ENCODE peak calls at places on chromosomes 5 and 9, in ten cellular contexts. E is GM23248; Y is astrocyte; G is MM.1S; U is K562; A is CD8-positive, alpha-beta T cell; X is mammary epithelial cell; O is OCI-LY7; P is A549; N is cardiac muscle cell. F is an unnamed sample.

GRCh38 chr5:133235696-133236426 is 184.0 kb downstream of the HSPA4 start:
- DNase-seq in E (no peak), Y (no peak), G (no peak), U (no peak), A (no peak), X (peak; percentile 42), O (no peak), P (no peak), N (no peak), F (no peak)

GRCh38 chr5:53429706-53430105 is 50.7 kb upstream of the FST start:
- DNase-seq in E (no peak), Y (peak; percentile 65), G (no peak), U (no peak), A (no peak), X (no peak), O (no peak), P (no peak), N (no peak), F (no peak)

GRCh38 chr5:140734354-140734753 is 34.1 kb downstream of the ZMAT2 start:
- DNase-seq in E (peak; percentile 34), Y (no peak), G (no peak), U (peak; percentile 59), A (no peak), X (no peak), O (no peak), P (no peak), N (peak; percentile 18), F (no peak)

GRCh38 chr9:35566417-35566816 is 38.6 kb upstream of the TESK1 start:
- DNase-seq in E (peak; percentile 74), Y (peak; percentile 34), G (no peak), U (no peak), A (no peak), X (no peak), O (no peak), P (no peak), N (no peak), F (no peak)

GRCh38 chr9:129610473-129611301 is 10.2 kb downstream of the C9orf50 start:
- DNase-seq in E (peak; percentile 91), Y (peak; percentile 22), G (peak; percentile 72), U (peak; percentile 76), A (peak; percentile 50), X (peak; percentile 37), O (peak; percentile 80), P (peak; percentile 88), N (peak; percentile 88), F (peak; percentile 72)

GRCh38 chr5:83270311-83270710 is 193.0 kb downstream of the XRCC4 start:
- DNase-seq in E (no peak), Y (no peak), G (no peak), U (no peak), A (no peak), X (no peak), O (no peak), P (no peak), N (no peak), F (no peak)

GRCh38 chr5:145433077-145433476 is 402.1 kb downstream of the PRELID2 start:
- DNase-seq in E (no peak), Y (no peak), G (no peak), U (no peak), A (no peak), X (no peak), O (no peak), P (no peak), N (no peak), F (no peak)

GRCh38 chr9:89175739-89176360 is 2.8 kb downstream of the SHC3 start:
- DNase-seq in E (no peak), Y (peak; percentile 47), G (no peak), U (no peak), A (no peak), X (no peak), O (no peak), P (no peak), N (no peak), F (no peak)

GRCh38 chr5:117999939-118000549 is 988.3 kb downstream of the DTWD2 start:
- DNase-seq in E (no peak), Y (no peak), G (peak; percentile 92), U (no peak), A (no peak), X (no peak), O (no peak), P (no peak), N (no peak), F (no peak)

GRCh38 chr9:129544766-129545165 is 76.1 kb downstream of the C9orf50 start:
- DNase-seq in E (peak; percentile 71), Y (peak; percentile 56), G (no peak), U (no peak), A (no peak), X (no peak), O (no peak), P (no peak), N (no peak), F (no peak)

GRCh38 chr9:22528485-22528884 is 81.9 kb downstream of the DMRTA1 start:
- DNase-seq in E (peak; percentile 67), Y (no peak), G (peak; percentile 25), U (no peak), A (no peak), X (no peak), O (peak; percentile 77), P (no peak), N (peak; percentile 9), F (no peak)

GRCh38 chr5:52743970-52744369 is 43.7 kb upstream of the ITGA1 start:
- DNase-seq in E (peak; percentile 78), Y (peak; percentile 73), G (no peak), U (no peak), A (no peak), X (peak; percentile 37), O (no peak), P (no peak), N (no peak), F (no peak)

GRCh38 chr9:1440276-1440675 is 390.1 kb downstream of the DMRT2 start:
- DNase-seq in E (no peak), Y (no peak), G (no peak), U (no peak), A (no peak), X (no peak), O (no peak), P (no peak), N (no peak), F (no peak)

GRCh38 chr5:69493235-69493925 is 790 bp downstream of the OCLN start:
- DNase-seq in E (peak; percentile 63), Y (peak; percentile 26), G (peak; percentile 26), U (no peak), A (no peak), X (peak; percentile 65), O (no peak), P (peak; percentile 56), N (peak; percentile 39), F (peak; percentile 64)

GRCh38 chr5:107217721-107218130 is 453.0 kb downstream of the EFNA5 start:
- DNase-seq in E (no peak), Y (no peak), G (no peak), U (no peak), A (no peak), X (peak; percentile 90), O (no peak), P (no peak), N (no peak), F (no peak)

GRCh38 chr5:89147026-89147425 is 264.0 kb upstream of the MEF2C start:
- DNase-seq in E (peak; percentile 62), Y (peak; percentile 18), G (no peak), U (no peak), A (no peak), X (peak; percentile 25), O (no peak), P (no peak), N (no peak), F (no peak)

GRCh38 chr5:127080001-127080478 is 6.7 kb upstream of the C5orf63 start:
- DNase-seq in E (peak; percentile 25), Y (no peak), G (no peak), U (no peak), A (no peak), X (peak; percentile 90), O (no peak), P (no peak), N (peak; percentile 36), F (no peak)

GRCh38 chr9:126705767-126706697 is 92.3 kb downstream of the LMX1B start:
- DNase-seq in E (peak; percentile 59), Y (no peak), G (peak; percentile 67), U (peak; percentile 74), A (peak; percentile 58), X (peak; percentile 52), O (peak; percentile 63), P (peak; percentile 79), N (peak; percentile 41), F (peak; percentile 50)
- H3K4me3 ChIP-seq in E (peak overlapping the region; percentile 31), Y (no peak overlapping the region), G (peak overlapping the region; percentile 19), U (no peak overlapping the region), A (peak overlapping the region; percentile 35), X (no peak overlapping the region), O (no peak overlapping the region), P (peak overlapping the region; percentile 26), N (no peak overlapping the region), F (no peak overlapping the region)

DNA sequence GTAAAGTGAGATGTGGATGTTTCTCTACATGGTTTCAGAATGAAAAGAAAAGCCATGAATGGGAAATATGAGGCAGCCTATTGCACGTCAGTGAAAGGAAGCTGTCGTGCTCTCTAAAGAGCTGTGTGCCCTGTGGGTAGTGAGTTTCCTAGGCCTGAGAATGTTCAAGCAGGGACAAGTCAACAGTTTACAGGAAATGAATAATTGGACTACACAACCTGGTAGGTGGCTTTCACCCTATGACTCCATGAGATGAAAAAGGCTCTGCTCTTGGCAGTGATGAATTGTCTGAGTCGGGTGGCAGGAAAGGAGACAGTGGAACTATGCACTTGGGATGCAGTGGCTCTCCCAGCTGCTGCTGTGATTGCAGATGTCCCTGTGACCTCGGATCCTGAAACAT is 293.9 kb downstream of the SPOCK1 start:
- DNase-seq in E (peak; percentile 41), Y (peak; percentile 39), G (no peak), U (no peak), A (no peak), X (peak; percentile 91), O (no peak), P (no peak), N (no peak), F (no peak)
- H3K4me1 ChIP-seq in E (peaks cover 49% of the 10 kb centered on the region), Y (peaks cover 17% of the 10 kb centered on the region), G (no peaks in the 10 kb centered on the region), U (no peaks in the 10 kb centered on the region), A (no peaks in the 10 kb centered on the region), X (peaks cover 21% of the 10 kb centered on the region), O (no peaks in the 10 kb centered on the region), P (no peaks in the 10 kb centered on the region), N (peaks cover 16% of the 10 kb centered on the region), F (peaks cover 43% of the 10 kb centered on the region)

DNA sequence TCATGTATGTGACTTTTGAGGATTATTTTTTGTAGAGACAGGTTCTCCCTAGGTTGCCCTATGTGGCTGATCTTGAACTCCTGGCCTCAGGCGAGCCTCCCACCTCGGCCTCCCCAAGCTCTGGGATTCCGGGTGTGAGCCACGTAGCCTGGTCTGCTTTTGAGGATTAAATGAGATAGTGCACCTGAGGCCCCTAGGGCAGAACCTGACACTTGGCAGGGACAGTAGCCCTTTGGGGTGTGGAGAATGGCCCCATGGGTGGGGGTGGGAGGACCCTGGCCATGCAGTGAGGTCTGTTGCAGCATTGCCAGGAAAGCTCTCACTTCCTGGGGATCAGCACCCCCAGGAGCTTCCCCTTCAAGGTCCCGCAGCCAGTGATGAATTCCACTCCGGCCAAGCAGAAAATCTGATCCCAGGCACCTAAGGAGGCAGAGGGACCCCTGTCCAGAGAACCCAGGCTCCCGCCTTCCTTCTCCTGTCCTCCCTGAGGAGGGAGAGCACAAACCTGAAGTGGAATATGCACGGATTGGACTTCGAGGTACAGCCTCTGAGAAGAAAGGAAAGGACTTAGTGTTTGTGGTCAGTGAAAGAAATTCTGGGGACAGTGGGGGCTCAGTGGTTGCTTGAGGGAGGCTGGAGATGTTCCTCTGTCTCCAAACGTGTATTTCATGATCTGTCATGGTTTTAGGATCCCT is 73.9 kb upstream of the UNC5A start:
- DNase-seq in E (no peak), Y (no peak), G (no peak), U (no peak), A (no peak), X (no peak), O (no peak), P (no peak), N (no peak), F (no peak)
- H3K27ac ChIP-seq in E (no peak overlapping the region), Y (no peak overlapping the region), G (no peak overlapping the region), U (no peak overlapping the region), A (no peak overlapping the region), X (no peak overlapping the region), O (no peak overlapping the region), P (no peak overlapping the region), N (no peak overlapping the region), F (no peak overlapping the region)

GRCh38 chr9:122221223-122221811 is 7.4 kb downstream of the LHX6 start:
- DNase-seq in E (no peak), Y (no peak), G (no peak), U (no peak), A (no peak), X (no peak), O (no peak), P (no peak), N (peak; percentile 24), F (no peak)
- H3K4me3 ChIP-seq in E (no peak overlapping the region), Y (no peak overlapping the region), G (no peak overlapping the region), U (no peak overlapping the region), A (no peak overlapping the region), X (no peak overlapping the region), O (no peak overlapping the region), P (no peak overlapping the region), N (peak overlapping the region; percentile 17), F (no peak overlapping the region)

F was measured in SJSA1.